ENCODE peak calls at places on chromosomes 16 and 17, in five cellular contexts. L, V, H, X and M are unnamed samples.

GRCh38 chr17:81996757-81997441 is 19.5 kb downstream of the ASPSCR1 start:
- DNase-seq in V (no peak), H (no peak), X (no peak), L (no peak), M (no peak)

GRCh38 chr17:80259642-80260535 is 763 bp upstream of the RNF213 start:
- DNase-seq in X (peak; percentile 84), V (peak; percentile 76), L (no peak), H (peak; percentile 76), M (peak; percentile 79)

GRCh38 chr16:85310868-85311585 is 198.8 kb upstream of the CIBAR2 start:
- DNase-seq in H (no peak), V (no peak), X (peak; percentile 57), L (no peak), M (no peak)

GRCh38 chr16:89746043-89746442 is 24.7 kb downstream of the ZNF276 start:
- DNase-seq in V (no peak), L (no peak), X (no peak), H (no peak), M (no peak)

GRCh38 chr16:1356061-1356900 is 4.5 kb downstream of the GNPTG start:
- DNase-seq in X (no peak), H (no peak), V (no peak), L (no peak), M (no peak)

GRCh38 chr17:65785109-65785508 is 223.7 kb upstream of the AXIN2 start:
- DNase-seq in V (no peak), X (no peak), L (no peak), H (no peak), M (no peak)

GRCh38 chr16:781346-782010 is 6.7 kb downstream of the RPUSD1 start:
- DNase-seq in H (no peak), V (no peak), X (no peak), L (no peak), M (no peak)

GRCh38 chr17:17832040-17832363 is 4.8 kb downstream of the SREBF1 start:
- DNase-seq in V (no peak), X (no peak), L (no peak), H (no peak), M (no peak)

GRCh38 chr16:65005696-65006095 is 116.2 kb downstream of the CDH11 start:
- DNase-seq in X (no peak), H (no peak), V (no peak), L (no peak), M (no peak)

GRCh38 chr16:77574867-77575619 is 140.2 kb upstream of the ADAMTS18 start:
- DNase-seq in H (no peak), V (no peak), X (no peak), L (no peak), M (no peak)

GRCh38 chr16:69563605-69564580 is 1.9 kb upstream of the NFAT5 start:
- DNase-seq in H (no peak), X (peak; percentile 71), V (peak; percentile 27), L (no peak), M (peak; percentile 51)
- TF ChIP-seq CTCF in H (no peak), X (peak; percentile 37), V (no peak), L (no peak), M (no peak)

DNA sequence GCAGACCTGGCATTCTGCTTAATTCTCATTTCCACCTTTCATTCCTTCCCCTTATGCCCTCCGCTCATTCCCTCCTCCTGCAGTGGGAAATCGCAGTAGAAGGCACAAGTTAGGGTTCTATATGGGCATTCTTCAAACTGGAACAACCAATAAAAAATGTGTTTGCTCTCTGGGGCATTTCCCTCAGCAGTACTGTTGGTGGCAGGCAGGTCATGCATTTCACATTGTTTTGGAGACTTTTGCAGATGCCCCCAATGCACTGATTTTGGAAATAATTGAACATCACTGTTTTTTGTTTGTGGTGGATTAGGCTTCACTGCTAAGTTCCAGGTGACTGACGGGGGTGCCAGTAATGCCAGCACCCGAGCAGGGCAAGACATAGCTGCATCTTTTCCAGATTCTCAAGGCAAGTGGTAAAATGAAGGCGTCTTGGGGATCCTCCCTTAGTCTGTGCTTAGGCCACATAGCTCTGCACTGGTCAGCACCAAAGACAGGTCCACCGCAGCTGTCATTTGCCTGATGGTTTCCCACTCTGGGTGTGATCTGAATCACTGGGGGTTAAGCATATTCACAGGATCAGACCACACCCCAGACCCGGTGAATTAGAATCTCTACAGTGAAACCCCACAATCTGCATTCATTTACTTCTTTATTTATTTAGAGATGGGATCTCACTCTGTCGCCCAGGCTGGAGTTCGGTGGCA is 304.5 kb downstream of the CPPED1 start:
- DNase-seq in L (no peak), X (peak; percentile 13), H (no peak), V (no peak), M (no peak)
- TF ChIP-seq CTCF in L (no peak), X (peak; percentile 44), H (no peak), V (no peak), M (no peak)

GRCh38 chr16:8763899-8764298 is 33.5 kb downstream of the TMEM186 start:
- DNase-seq in X (no peak), H (no peak), V (no peak), L (no peak), M (no peak)
- TF ChIP-seq CTCF in X (no peak), H (no peak), V (no peak), L (no peak), M (no peak)

GRCh38 chr16:53973021-53973420 is 269.1 kb downstream of the FTO start:
- DNase-seq in X (no peak), H (no peak), V (no peak), L (no peak), M (no peak)

GRCh38 chr16:53968896-53969295 is 264.9 kb downstream of the FTO start:
- DNase-seq in V (no peak), H (no peak), X (no peak), L (no peak), M (no peak)

DNA sequence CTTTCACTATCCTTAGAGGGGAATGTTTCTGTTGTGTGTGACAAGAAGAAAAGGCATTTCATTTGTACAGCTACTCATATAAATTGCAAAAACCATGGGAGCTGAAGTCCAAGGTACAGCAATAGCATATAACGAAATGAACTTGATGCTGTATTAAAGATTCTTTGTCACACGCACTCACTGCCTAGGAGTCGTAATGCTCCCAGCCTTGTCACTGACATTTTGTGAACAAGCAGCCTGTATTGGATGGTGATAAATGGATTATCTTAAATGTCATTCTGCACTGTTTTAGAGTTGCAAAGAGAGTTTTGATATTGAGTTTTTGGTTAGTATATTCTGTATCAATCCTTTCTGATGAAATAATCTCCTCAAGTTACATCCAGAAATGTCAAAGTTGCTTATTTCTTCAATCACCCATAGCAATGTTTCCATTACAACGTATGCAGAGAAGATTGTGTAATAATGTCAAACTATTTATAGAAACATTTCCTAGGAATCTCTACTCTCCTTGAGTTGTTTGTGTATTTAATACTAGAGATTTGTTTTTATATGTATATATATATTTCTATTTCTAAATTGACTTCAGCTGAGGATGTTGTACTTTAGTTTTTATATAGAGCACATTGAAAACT is 270.6 kb downstream of the FTO start:
- DNase-seq in H (no peak), V (no peak), X (no peak), L (no peak), M (no peak)
- TF ChIP-seq CTCF in H (no peak), V (no peak), X (no peak), L (no peak), M (no peak)